ENCODE peak calls at places on chromosomes 3 and 15, in ten cellular contexts. O, K, G, V, U, T, X, A, E and I are unnamed samples.
A peak's percentile ranks its signal among the peaks of the same experiment; 100 is the strongest.

GRCh38 chr3:176167272-176167671 is 1030.0 kb downstream of the TBL1XR1 start:
- DNase-seq in E (no peak), O (no peak), U (no peak), K (no peak), X (no peak), V (no peak), G (no peak), T (no peak), A (no peak), I (no peak)

GRCh38 chr3:66441692-66442091 is 59.1 kb downstream of the LRIG1 start:
- DNase-seq in T (no peak), U (no peak), E (no peak), V (no peak), A (no peak), O (no peak), X (no peak), K (no peak), G (no peak), I (no peak)

GRCh38 chr3:134211797-134212196 is 38.9 kb downstream of the RYK start:
- DNase-seq in X (peak; percentile 52), T (peak; percentile 67), V (peak; percentile 27), A (peak; percentile 49), K (peak; percentile 43), U (no peak), O (no peak), G (peak; percentile 75), E (peak; percentile 36), I (peak; percentile 70)

GRCh38 chr3:12999147-13000140 is 73.8 kb downstream of the IQSEC1 start:
- DNase-seq in K (no peak), O (no peak), V (peak; percentile 41), G (no peak), U (peak; percentile 91), T (no peak), A (peak; percentile 95), X (no peak), E (no peak), I (no peak)

GRCh38 chr3:183698318-183698731 is 728 bp downstream of the YEATS2 start:
- DNase-seq in T (peak; percentile 62), A (peak; percentile 29), E (peak; percentile 30), U (no peak), O (no peak), X (peak; percentile 46), V (no peak), K (peak; percentile 73), G (peak; percentile 45), I (peak; percentile 43)

GRCh38 chr15:64905119-64905831 is 6.4 kb upstream of the ANKDD1A start:
- DNase-seq in E (peak; percentile 42), U (peak; percentile 82), K (peak; percentile 48), G (peak; percentile 78), X (peak; percentile 84), V (peak; percentile 75), T (peak; percentile 98), A (peak; percentile 76), O (peak; percentile 76), I (peak; percentile 35)

GRCh38 chr15:28264166-28264565 is 57.8 kb downstream of the HERC2 start:
- DNase-seq in V (no peak), X (no peak), O (no peak), A (no peak), K (no peak), G (no peak), T (no peak), E (no peak), U (no peak), I (no peak)

GRCh38 chr3:53811143-53811915 is 34.9 kb downstream of the CHDH start:
- DNase-seq in K (no peak), O (no peak), X (no peak), A (no peak), E (no peak), T (no peak), V (no peak), U (peak; percentile 50), G (no peak), I (no peak)

GRCh38 chr15:92164327-92165000 is 229.2 kb upstream of the ST8SIA2 start:
- DNase-seq in G (no peak), T (peak; percentile 71), V (no peak), K (no peak), O (no peak), U (no peak), E (peak; percentile 88), X (no peak), A (no peak), I (no peak)

GRCh38 chr3:78804251-78805037 is 963.4 kb downstream of the ROBO1 start:
- DNase-seq in U (no peak), E (peak; percentile 77), T (no peak), G (peak; percentile 91), K (no peak), V (no peak), A (no peak), X (peak; percentile 50), O (no peak), I (no peak)

GRCh38 chr15:88650556-88650955 is 11.7 kb downstream of the ISG20 start:
- DNase-seq in U (no peak), G (no peak), K (no peak), E (no peak), A (no peak), T (no peak), V (no peak), O (no peak), X (no peak), I (no peak)

GRCh38 chr15:60945196-60945595 is 283.9 kb downstream of the RORA start:
- DNase-seq in O (peak; percentile 87), G (peak; percentile 11), U (peak; percentile 81), T (no peak), V (peak; percentile 88), A (no peak), E (no peak), X (no peak), K (peak; percentile 87), I (peak; percentile 84)

GRCh38 chr3:77086408-77086807 is 46.5 kb downstream of the ROBO2 start:
- DNase-seq in K (no peak), O (no peak), V (no peak), U (no peak), T (no peak), A (no peak), X (no peak), G (no peak), E (no peak), I (no peak)

GRCh38 chr3:11288021-11288491 is 15.9 kb downstream of the ATG7 start:
- DNase-seq in O (no peak), T (no peak), U (no peak), K (no peak), V (no peak), G (no peak), A (no peak), X (peak; percentile 53), E (peak; percentile 65), I (no peak)

GRCh38 chr3:23761440-23761896 is 44.3 kb upstream of the UBE2E1 start:
- DNase-seq in A (peak; percentile 85), U (no peak), X (peak; percentile 48), G (peak; percentile 52), T (peak; percentile 76), K (no peak), O (no peak), V (no peak), E (no peak), I (peak; percentile 33)

DNA sequence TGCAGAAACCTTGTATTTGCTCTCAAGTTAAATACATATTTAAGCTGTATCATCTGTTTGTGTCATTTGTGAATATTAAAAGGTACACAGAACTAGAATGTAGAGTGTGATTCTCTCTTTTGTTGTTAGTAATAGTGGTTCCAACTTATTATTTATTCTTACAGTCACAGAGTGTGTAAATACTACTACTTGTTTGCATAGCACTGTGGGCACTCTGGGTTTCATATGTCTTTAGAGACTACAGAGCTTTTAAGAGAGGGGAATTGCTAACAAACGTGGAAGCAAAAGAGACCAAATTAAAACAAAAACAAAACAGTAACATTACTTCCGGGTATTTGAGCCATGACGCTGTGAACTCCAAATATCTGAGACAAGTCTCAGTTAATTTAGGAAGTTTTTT is 828.0 kb upstream of the DPPA4 start:
- DNase-seq in E (no peak), U (no peak), T (no peak), X (peak; percentile 5), O (no peak), A (no peak), K (no peak), G (no peak), V (no peak), I (no peak)
- H3K4me3 ChIP-seq in E (no peak overlapping the region), U (peak overlapping the region; percentile 5), T (peak overlapping the region; percentile 26), X (no peak overlapping the region), O (peak overlapping the region; percentile 11), A (no peak overlapping the region), K (no peak overlapping the region), G (no peak overlapping the region), V (no peak overlapping the region), I (no peak overlapping the region)

GRCh38 chr3:123883656-123884257 is 375 bp downstream of the MYLK start:
- DNase-seq in T (peak; percentile 69), X (peak; percentile 53), V (no peak), K (no peak), E (no peak), G (peak; percentile 24), O (no peak), U (no peak), A (no peak), I (no peak)

GRCh38 chr3:123884258-123884831 is at the start of gene MYLK:
- DNase-seq in O (peak; percentile 71), T (peak; percentile 98), X (peak; percentile 95), U (peak; percentile 87), A (peak; percentile 10), G (peak; percentile 93), K (peak; percentile 92), E (peak; percentile 96), V (peak; percentile 65), I (peak; percentile 98)

GRCh38 chr3:123883111-123883510 is 1.0 kb downstream of the MYLK start:
- DNase-seq in U (no peak), E (no peak), G (no peak), O (no peak), V (no peak), T (no peak), X (no peak), K (no peak), A (no peak), I (no peak)

GRCh38 chr3:123881771-123882170 is 2.4 kb downstream of the MYLK start:
- DNase-seq in K (no peak), X (no peak), V (no peak), G (no peak), T (peak; percentile 61), E (no peak), U (no peak), A (no peak), O (no peak), I (no peak)

GRCh38 chr3:123884993-123885392 is 861 bp upstream of the MYLK start:
- DNase-seq in U (no peak), T (no peak), G (no peak), E (no peak), K (no peak), A (no peak), O (no peak), V (no peak), X (no peak), I (no peak)
- H3K4me3 ChIP-seq in U (no peak overlapping the region), T (peak overlapping the region; percentile 74), G (no peak overlapping the region), E (no peak overlapping the region), K (peak overlapping the region; percentile 73), A (no peak overlapping the region), O (no peak overlapping the region), V (no peak overlapping the region), X (peak overlapping the region; percentile 66), I (no peak overlapping the region)

GRCh38 chr3:104810896-104811295 is 555.8 kb upstream of the ALCAM start:
- DNase-seq in T (no peak), V (peak; percentile 26), O (peak; percentile 38), X (no peak), E (no peak), A (no peak), K (no peak), U (no peak), G (no peak), I (no peak)
- H3K4me3 ChIP-seq in T (no peak overlapping the region), V (no peak overlapping the region), O (no peak overlapping the region), X (no peak overlapping the region), E (no peak overlapping the region), A (no peak overlapping the region), K (no peak overlapping the region), U (no peak overlapping the region), G (no peak overlapping the region), I (no peak overlapping the region)

GRCh38 chr15:70474367-70474681 is 289.0 kb downstream of the UACA start:
- DNase-seq in K (no peak), X (no peak), G (no peak), V (no peak), A (no peak), E (no peak), U (no peak), O (no peak), T (no peak), I (no peak)
- H3K4me3 ChIP-seq in K (no peak overlapping the region), X (no peak overlapping the region), G (peak overlapping the region; percentile 22), V (no peak overlapping the region), A (no peak overlapping the region), E (peak overlapping the region; percentile 30), U (no peak overlapping the region), O (no peak overlapping the region), T (no peak overlapping the region), I (no peak overlapping the region)